ENCODE peak calls at places on chromosomes 6 and 20, in six cellular contexts. Z is neural progenitor cell, C is HCT116, A is GM23248, N is hepatocyte, F is MM.1S. V is an unnamed sample.

GRCh38 chr6:41736207-41736710 is 851 bp upstream of the TFEB start:
- DNase-seq in N (no peak), A (peak; percentile 27), C (no peak), F (no peak), Z (peak; percentile 39), V (no peak)

GRCh38 chr20:24779166-24779565 is 169.9 kb upstream of the CST7 start:
- DNase-seq in A (no peak), Z (no peak), F (no peak), C (no peak), N (no peak), V (no peak)

GRCh38 chr20:41218466-41218865 is 81.1 kb downstream of the PLCG1 start:
- DNase-seq in Z (no peak), F (no peak), C (no peak), A (peak; percentile 86), N (no peak), V (no peak)

GRCh38 chr6:150255840-150256239 is 113.0 kb upstream of the IYD start:
- DNase-seq in C (no peak), N (no peak), A (no peak), Z (no peak), F (no peak), V (no peak)

GRCh38 chr20:16158090-16158975 is 414.9 kb downstream of the KIF16B start:
- DNase-seq in A (no peak), F (no peak), Z (peak; percentile 6), C (no peak), N (no peak), V (no peak)

GRCh38 chr6:159953091-159953581 is 15.7 kb upstream of the IGF2R start:
- DNase-seq in C (no peak), F (no peak), A (peak; percentile 67), N (peak; percentile 35), Z (no peak), V (no peak)

GRCh38 chr6:11812439-11812838 is 33.8 kb upstream of the ADTRP start:
- DNase-seq in C (no peak), Z (no peak), N (no peak), F (no peak), A (no peak), V (no peak)

GRCh38 chr6:72952808-72953630 is 272.3 kb downstream of the KHDC1L start:
- DNase-seq in C (no peak), Z (no peak), A (peak; percentile 52), N (no peak), F (no peak), V (peak; percentile 90)

GRCh38 chr20:40687384-40688128 is 1.5 kb downstream of the MAFB start:
- DNase-seq in F (no peak), Z (peak; percentile 79), N (peak; percentile 64), A (peak; percentile 69), C (no peak), V (no peak)

GRCh38 chr20:47865912-47866311 is 80.6 kb upstream of the SULF2 start:
- DNase-seq in C (no peak), A (no peak), N (no peak), Z (no peak), F (no peak), V (no peak)

GRCh38 chr6:56582246-56582645 is 60.4 kb downstream of the DST start:
- DNase-seq in N (no peak), A (no peak), F (no peak), Z (no peak), C (no peak), V (no peak)

GRCh38 chr6:34491091-34491430 is 25.2 kb downstream of the PACSIN1 start:
- DNase-seq in F (no peak), Z (no peak), C (no peak), N (peak; percentile 36), A (peak; percentile 83), V (no peak)

GRCh38 chr6:30844118-30844535 is 40.2 kb upstream of the DDR1 start:
- DNase-seq in A (peak; percentile 53), F (no peak), N (peak; percentile 47), Z (peak; percentile 73), C (no peak), V (no peak)

GRCh38 chr6:128047989-128048388 is 147.1 kb upstream of the THEMIS start:
- DNase-seq in C (no peak), A (no peak), F (no peak), Z (no peak), N (no peak), V (no peak)

GRCh38 chr6:37632291-37632690 is 65.4 kb downstream of the MDGA1 start:
- DNase-seq in Z (no peak), A (no peak), C (no peak), F (no peak), N (no peak), V (no peak)

GRCh38 chr20:14313621-14314020 is 23.8 kb downstream of the FLRT3 start:
- DNase-seq in C (no peak), A (no peak), F (no peak), N (no peak), Z (no peak), V (no peak)

GRCh38 chr20:5592165-5592564 is 158.0 kb upstream of the SHLD1 start:
- DNase-seq in N (no peak), C (no peak), A (no peak), Z (no peak), F (no peak), V (no peak)

GRCh38 chr6:30685157-30685976 is 1.1 kb downstream of the PPP1R18 start:
- DNase-seq in A (peak; percentile 60), Z (no peak), C (no peak), N (no peak), F (peak; percentile 37), V (no peak)

GRCh38 chr20:59151391-59151790 is 12.2 kb upstream of the ZNF831 start:
- DNase-seq in Z (no peak), C (no peak), F (no peak), A (no peak), N (no peak), V (no peak)

GRCh38 chr20:10370091-10370887 is 63.7 kb downstream of the MKKS start:
- DNase-seq in N (no peak), Z (no peak), F (no peak), C (no peak), A (no peak), V (no peak)

GRCh38 chr6:67629268-67629667 is 1005.8 kb upstream of the ADGRB3 start:
- DNase-seq in C (no peak), N (no peak), A (no peak), F (no peak), Z (no peak), V (no peak)

GRCh38 chr6:145964948-145965366 is 799 bp upstream of the SHPRH start:
- DNase-seq in Z (no peak), C (no peak), A (peak; percentile 10), N (peak; percentile 10), F (no peak), V (no peak)

GRCh38 chr6:118488631-118489030 is 59.5 kb upstream of the PLN start:
- DNase-seq in A (no peak), F (no peak), N (no peak), Z (no peak), C (no peak), V (no peak)

GRCh38 chr20:51419236-51419635 is 123.3 kb downstream of the NFATC2 start:
- DNase-seq in A (no peak), N (no peak), C (no peak), Z (no peak), F (no peak), V (no peak)

GRCh38 chr6:98039443-98039842 is 756.4 kb upstream of the MMS22L start:
- DNase-seq in A (no peak), Z (peak; percentile 19), F (no peak), C (no peak), N (no peak), V (no peak)

GRCh38 chr20:51678041-51678697 is 90.0 kb downstream of the ATP9A start:
- DNase-seq in C (no peak), A (no peak), F (no peak), Z (peak; percentile 87), N (no peak), V (no peak)

GRCh38 chr6:34202329-34203201 is 34.1 kb upstream of the HMGA1 start:
- DNase-seq in A (no peak), F (no peak), Z (peak; percentile 54), N (no peak), C (peak; percentile 43), V (no peak)

GRCh38 chr6:119495230-119495683 is 145.7 kb upstream of the MAN1A1 start:
- DNase-seq in N (no peak), C (no peak), A (no peak), Z (no peak), F (no peak), V (no peak)

GRCh38 chr6:24910850-24911712 is 24.7 kb downstream of the RIPOR2 start:
- DNase-seq in F (no peak), N (peak; percentile 70), C (no peak), A (peak; percentile 77), Z (peak; percentile 91), V (peak; percentile 37)

GRCh38 chr6:16723833-16724232 is 37.4 kb downstream of the ATXN1 start:
- DNase-seq in A (peak; percentile 96), N (peak; percentile 78), C (peak; percentile 84), Z (no peak), F (no peak), V (peak; percentile 90)
- TF ChIP-seq EZH2phosphoT487 in A (no peak), N (no peak), C (no peak), Z (no peak), F (no peak), V (no peak)

GRCh38 chr6:16761469-16762264 is 407 bp upstream of the ATXN1 start:
- DNase-seq in Z (peak; percentile 86), N (peak; percentile 95), F (peak; percentile 85), C (peak; percentile 74), A (peak; percentile 95), V (peak; percentile 89)
- TF ChIP-seq EZH2 in Z (no peak), N (no peak), F (no peak), C (no peak), A (no peak), V (no peak)

GRCh38 chr20:3651204-3651970 is 11.8 kb downstream of the GFRA4 start:
- DNase-seq in A (no peak), N (no peak), C (no peak), Z (no peak), F (peak; percentile 14), V (no peak)

GRCh38 chr20:3654326-3655031 is 8.7 kb downstream of the GFRA4 start:
- DNase-seq in N (no peak), C (no peak), F (no peak), A (no peak), Z (no peak), V (no peak)

GRCh38 chr20:3653921-3654320 is 9.3 kb downstream of the GFRA4 start:
- DNase-seq in A (no peak), F (no peak), Z (no peak), N (no peak), C (no peak), V (no peak)

GRCh38 chr20:3652646-3653596 is 10.3 kb downstream of the GFRA4 start:
- DNase-seq in A (no peak), C (no peak), N (no peak), F (peak; percentile 59), Z (no peak), V (no peak)

GRCh38 chr20:3652217-3652616 is 11.0 kb downstream of the GFRA4 start:
- DNase-seq in Z (no peak), A (no peak), C (no peak), N (no peak), F (peak; percentile 86), V (no peak)
- H3K4me1 ChIP-seq in Z (peaks cover 8% of the 10 kb centered on the region), A (no peaks in the 10 kb centered on the region), C (no peaks in the 10 kb centered on the region), N (peaks cover 6% of the 10 kb centered on the region), F (peaks cover 33% of the 10 kb centered on the region), V (peaks cover 4% of the 10 kb centered on the region)

DNA sequence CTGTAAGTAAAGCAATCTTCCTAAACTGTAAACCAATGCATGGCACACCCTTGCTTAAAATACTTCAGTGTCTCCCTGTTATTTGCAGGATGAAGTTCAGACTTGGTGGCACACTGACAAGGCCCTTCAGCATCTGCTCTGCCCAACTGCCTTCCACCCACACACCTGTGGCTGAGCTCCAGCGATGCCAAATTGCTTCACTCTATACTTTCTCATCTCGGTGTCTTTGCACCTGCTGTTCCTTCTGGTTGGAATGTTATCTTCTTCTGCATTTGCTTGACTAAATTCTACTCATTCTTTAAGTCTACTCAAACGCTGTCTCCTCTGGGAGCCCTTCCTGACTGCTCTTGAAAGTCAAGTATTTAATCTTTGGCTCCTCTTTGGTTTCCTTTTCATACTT is 100.1 kb upstream of the SUPT3H start:
- DNase-seq in F (no peak), A (no peak), Z (no peak), C (no peak), N (no peak), V (no peak)
- TF ChIP-seq EZH2phosphoT487 in F (no peak), A (no peak), Z (no peak), C (no peak), N (no peak), V (no peak)

V was measured in PC-3.